ENCODE peak calls at places on chromosomes 7 and 10, in four cellular contexts. U is Panc1, S is neuronal stem cell, Z is tibial nerve. W is an unnamed sample. For H3K4me1, the result is how much of the 10 kb centered on the place peaks cover.

GRCh38 chr7:140364819-140365218 is 33.5 kb downstream of the SLC37A3 start:
- DNase-seq in S (no peak), Z (no peak), U (no peak), W (no peak)

GRCh38 chr10:49598164-49598856 is 11.8 kb upstream of the SLC18A3 start:
- DNase-seq in U (no peak), S (no peak), Z (no peak), W (no peak)

GRCh38 chr7:131190581-131190980 is 137.1 kb upstream of the MKLN1 start:
- DNase-seq in U (no peak), Z (no peak), S (no peak), W (no peak)

GRCh38 chr7:106238830-106239229 is 46.0 kb downstream of the NAMPT start:
- DNase-seq in S (no peak), Z (no peak), U (no peak), W (no peak)

GRCh38 chr7:127751723-127752448 is 99.9 kb downstream of the SND1 start:
- DNase-seq in Z (no peak), S (no peak), U (no peak), W (no peak)

GRCh38 chr7:140512317-140513000 is 33.2 kb upstream of the MKRN1 start:
- DNase-seq in U (no peak), S (no peak), Z (no peak), W (no peak)

GRCh38 chr10:101022967-101023705 is 7.8 kb downstream of the PDZD7 start:
- DNase-seq in S (no peak), U (no peak), Z (no peak), W (no peak)

GRCh38 chr7:16130127-16131110 is 290.9 kb downstream of the CRPPA start:
- DNase-seq in S (no peak), Z (no peak), U (no peak), W (no peak)

GRCh38 chr10:86400705-86401587 is 34.4 kb upstream of the GRID1 start:
- DNase-seq in Z (no peak), U (no peak), S (no peak), W (peak)

GRCh38 chr7:1713502-1714484 is 43.7 kb downstream of the ELFN1 start:
- DNase-seq in Z (no peak), S (no peak), U (no peak), W (no peak)

GRCh38 chr7:17239046-17239445 is 59.4 kb upstream of the AHR start:
- DNase-seq in Z (no peak), S (no peak), U (no peak), W (no peak)

GRCh38 chr10:103851261-103851660 is 4.1 kb downstream of the SH3PXD2A start:
- DNase-seq in S (no peak), U (no peak), Z (no peak), W (no peak)

GRCh38 chr10:122225324-122225723 is 45.8 kb upstream of the BTBD16 start:
- DNase-seq in S (no peak), Z (no peak), U (no peak), W (no peak)

GRCh38 chr7:4809691-4810090 is 34.3 kb downstream of the AP5Z1 start:
- DNase-seq in U (no peak), S (no peak), Z (no peak), W (no peak)

GRCh38 chr7:28572321-28573058 is 160.2 kb downstream of the CREB5 start:
- DNase-seq in U (no peak), Z (no peak), S (no peak), W (no peak)

GRCh38 chr10:4662576-4663161 is 163.3 kb upstream of the AKR1E2 start:
- DNase-seq in U (no peak), Z (no peak), S (no peak), W (no peak)

GRCh38 chr7:48285365-48285764 is 114.1 kb downstream of the ABCA13 start:
- DNase-seq in Z (no peak), U (no peak), S (no peak), W (no peak)

GRCh38 chr10:70892631-70893030 is 4.3 kb upstream of the PCBD1 start:
- DNase-seq in Z (no peak), S (no peak), U (no peak), W (no peak)

GRCh38 chr7:102291916-102292267 is 5.2 kb downstream of the SH2B2 start:
- DNase-seq in S (no peak), Z (no peak), U (no peak), W (no peak)
- H3K4me3 ChIP-seq in S (no peak), Z (no peak), U (no peak), W (no peak)

GRCh38 chr7:134804351-134804750 is 24.9 kb downstream of the CALD1 start:
- DNase-seq in S (no peak), Z (no peak), U (no peak), W (no peak)

GRCh38 chr7:134809611-134810010 is 30.2 kb downstream of the CALD1 start:
- DNase-seq in Z (no peak), U (no peak), S (no peak), W (no peak)

GRCh38 chr7:134802762-134803161 is 23.3 kb downstream of the CALD1 start:
- DNase-seq in U (no peak), S (no peak), Z (no peak), W (no peak)

GRCh38 chr7:134804854-134805253 is 25.4 kb downstream of the CALD1 start:
- DNase-seq in Z (no peak), S (no peak), U (no peak), W (no peak)

DNA sequence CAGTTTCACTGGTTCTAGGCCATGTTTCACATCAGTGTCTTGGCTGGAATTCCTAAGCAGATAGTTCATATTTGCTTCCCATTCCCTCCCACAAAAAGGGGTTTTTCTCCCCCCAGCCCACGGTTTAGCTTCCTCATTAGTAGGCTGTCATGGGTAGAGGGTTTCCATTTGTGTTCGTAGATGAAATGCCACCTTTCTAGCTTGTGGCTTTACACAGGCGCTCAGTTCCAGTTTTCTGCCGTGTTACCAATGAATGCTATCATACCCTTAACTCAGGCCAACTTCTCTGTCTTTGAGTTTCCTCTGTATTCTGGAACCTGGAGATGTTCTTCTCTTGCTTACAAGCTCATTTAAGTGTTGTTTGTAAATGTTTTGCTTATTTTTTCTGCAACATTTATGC is 26.8 kb downstream of the CALD1 start:
- DNase-seq in Z (no peak), S (no peak), U (no peak), W (no peak)
- H3K4me1 ChIP-seq in Z (under half), S (under half), U (under half), W (under half)

DNA sequence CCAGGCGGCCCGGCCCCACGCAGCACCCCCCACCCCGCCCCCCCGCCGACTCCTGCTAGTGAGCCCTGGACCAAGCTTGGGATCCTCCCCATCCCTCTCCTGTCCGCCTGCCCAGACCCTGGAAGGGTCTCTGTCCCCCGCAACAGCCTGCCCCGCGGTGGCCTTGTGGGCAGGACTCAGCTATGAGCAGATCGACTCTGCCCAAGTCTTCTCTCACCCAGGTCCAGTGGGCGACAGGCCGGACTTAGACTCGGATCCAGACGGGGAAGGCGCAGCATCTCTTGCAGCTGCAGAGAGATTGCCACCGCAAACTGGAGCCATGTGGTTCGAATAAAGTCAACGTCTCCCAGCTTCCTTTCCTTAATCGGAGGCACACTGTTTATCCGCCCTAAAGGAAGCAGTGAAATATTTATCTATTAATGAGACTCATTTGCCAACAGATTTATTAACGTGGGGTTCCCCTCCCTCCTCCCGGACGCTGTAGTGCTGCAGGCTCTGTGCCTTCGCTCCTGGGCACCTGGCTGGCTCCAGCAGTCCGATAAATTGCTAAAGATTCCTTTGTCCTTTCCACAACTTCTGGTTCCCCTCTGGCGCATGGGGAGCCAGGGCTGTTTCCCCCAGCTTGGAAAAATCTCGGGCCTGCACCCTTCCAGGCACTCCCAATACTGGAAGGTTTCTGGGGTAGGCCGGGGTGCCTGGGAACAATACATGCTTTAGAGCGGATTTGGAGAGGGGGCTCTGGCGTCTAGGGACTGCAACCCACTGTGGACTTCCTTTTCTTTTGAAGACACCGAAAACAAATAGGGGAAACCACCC is 634 bp upstream of the HOXA7 start:
- DNase-seq in S (no peak), Z (no peak), U (no peak), W (no peak)
- H3K4me3 ChIP-seq in S (no peak), Z (peak), U (no peak), W (no peak)

DNA sequence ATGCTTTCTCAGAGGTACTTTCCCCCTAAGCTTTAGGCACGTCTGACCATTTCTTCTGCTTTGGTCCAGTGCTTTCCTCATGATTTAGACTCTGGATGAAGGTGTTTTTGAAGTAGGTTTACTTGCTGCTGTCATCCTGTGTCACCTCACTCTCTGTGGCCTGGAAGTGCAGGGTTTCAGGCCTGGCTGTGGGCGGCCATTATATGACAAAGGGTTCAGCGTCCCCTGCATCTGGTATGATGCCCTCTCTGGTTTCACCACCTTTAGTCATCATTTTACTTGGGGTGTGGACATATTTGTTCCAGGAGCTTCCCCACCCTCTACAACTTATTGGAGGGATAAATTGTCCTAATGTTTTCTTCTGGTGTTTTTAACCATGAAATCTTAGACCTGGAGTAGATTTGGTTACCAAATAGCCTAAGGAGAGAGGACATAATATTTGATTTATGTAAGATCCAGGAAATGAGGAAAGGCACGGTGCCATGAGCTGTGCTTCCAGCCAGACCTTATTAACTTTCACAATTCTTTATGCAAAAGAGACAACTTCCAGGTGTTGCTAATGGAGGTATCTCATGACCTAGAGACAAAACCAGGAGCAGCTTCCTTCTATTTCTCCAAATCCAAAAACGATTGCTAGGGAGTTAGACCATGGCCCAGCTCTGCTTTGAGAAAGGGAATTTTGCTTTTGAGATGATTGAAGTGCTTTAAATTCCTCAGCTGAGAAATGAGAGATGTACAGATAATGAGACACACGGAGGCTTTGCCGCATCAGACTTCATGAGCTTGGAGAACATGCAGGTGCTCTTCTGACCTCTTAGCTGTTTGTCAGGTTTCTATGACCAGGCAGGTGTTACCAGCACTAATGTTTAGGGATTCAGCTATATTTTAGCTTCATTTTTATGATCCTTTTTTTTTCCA is 20.9 kb downstream of the WBP1L start:
- DNase-seq in Z (no peak), U (no peak), S (no peak), W (no peak)
- H3K4me1 ChIP-seq in Z (under half), U (half or more), S (under half), W (under half)

DNA sequence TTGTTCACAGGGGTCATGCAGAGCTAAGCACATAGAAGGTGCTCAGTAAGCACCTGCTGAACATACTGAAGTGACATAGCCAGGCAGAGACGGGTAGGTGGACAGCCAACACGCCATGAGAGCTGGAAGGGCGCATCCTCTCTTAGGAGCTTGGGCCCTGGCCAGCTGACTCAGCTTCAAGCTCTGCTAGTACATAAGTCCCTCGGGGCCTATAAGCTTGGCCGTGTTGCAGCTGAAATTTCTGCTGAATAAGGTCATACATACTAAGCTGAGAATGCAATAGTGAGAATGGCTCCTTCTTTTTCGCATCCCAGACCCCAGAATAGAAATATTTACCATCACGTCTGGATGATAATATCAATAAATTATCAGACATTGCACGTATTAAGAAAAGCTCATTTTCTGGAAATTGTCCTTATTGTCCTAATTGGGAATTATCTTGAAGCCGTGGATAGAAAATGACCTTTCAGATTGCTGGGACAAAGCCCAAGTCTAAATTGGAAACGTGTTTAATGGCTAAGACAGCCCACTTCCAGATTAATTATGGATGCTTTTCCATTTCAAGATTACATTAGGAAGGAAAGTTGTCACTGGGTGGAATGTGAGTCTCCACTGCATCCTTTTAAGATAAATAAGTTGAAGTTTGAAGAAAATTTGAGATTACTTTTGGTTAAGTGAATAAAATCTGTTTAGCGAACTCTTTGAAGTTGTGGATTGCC is 287.1 kb upstream of the C7orf33 start:
- DNase-seq in S (no peak), Z (peak), U (no peak), W (no peak)
- H3K4me3 ChIP-seq in S (no peak), Z (no peak), U (no peak), W (no peak)

DNA sequence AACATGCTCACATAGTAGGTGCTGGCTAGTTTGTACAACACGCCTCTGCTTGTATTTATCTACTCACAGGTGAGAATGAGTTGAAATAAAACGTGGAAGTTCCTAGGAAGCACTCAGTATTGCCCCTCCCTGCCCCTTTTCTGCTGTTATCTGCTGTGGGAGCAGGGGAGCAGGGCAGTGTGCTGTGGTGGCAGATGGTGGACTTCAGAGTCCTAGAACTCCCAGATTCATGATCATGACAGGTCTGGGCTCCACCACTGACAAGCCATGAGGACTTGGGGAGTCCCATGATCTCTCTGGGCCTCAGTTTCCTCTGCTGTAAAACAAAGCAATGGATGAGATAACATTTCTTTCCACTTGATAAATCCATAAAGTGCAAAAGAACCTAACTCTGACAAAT is 11.6 kb upstream of the PRKCQ start:
- DNase-seq in Z (no peak), U (no peak), S (no peak), W (no peak)
- H3K4me1 ChIP-seq in Z (under half), U (under half), S (under half), W (half or more)